ENCODE peak calls at places on chromosome 3, in five cellular contexts. F is H1, J is GM12878, P is K562, I is HepG2. G is an unnamed sample.

GRCh38 chr3:11570251-11570650 is 73.5 kb downstream of the VGLL4 start:
- DNase-seq in F (no peak), J (no peak), P (no peak), I (no peak), G (no peak)

GRCh38 chr3:171286580-171287249 is 173.5 kb downstream of the TNIK start:
- DNase-seq in F (no peak), J (peak), P (no peak), I (peak), G (no peak)

GRCh38 chr3:98969295-98969694 is 67.8 kb upstream of the DCBLD2 start:
- DNase-seq in F (no peak), J (no peak), P (no peak), I (no peak), G (no peak)

GRCh38 chr3:109647985-109648384 is 310.6 kb upstream of the DPPA4 start:
- DNase-seq in F (no peak), J (no peak), P (no peak), I (no peak), G (no peak)

GRCh38 chr3:131361464-131362421 is 19.8 kb upstream of the NUDT16 start:
- DNase-seq in F (peak), J (peak), P (peak), I (no peak), G (peak)

GRCh38 chr3:158443632-158444031 is 127.4 kb upstream of the MLF1 start:
- DNase-seq in F (no peak), J (peak), P (no peak), I (no peak), G (no peak)

GRCh38 chr3:170848294-170848917 is 21.6 kb downstream of the RPL22L1 start:
- DNase-seq in F (no peak), J (no peak), P (no peak), I (no peak), G (no peak)

GRCh38 chr3:36957862-36958686 is 13.2 kb upstream of the TRANK1 start:
- DNase-seq in F (no peak), J (no peak), P (peak), I (no peak), G (no peak)

GRCh38 chr3:190497809-190498208 is 16.1 kb upstream of the IL1RAP start:
- DNase-seq in F (no peak), J (no peak), P (no peak), I (no peak), G (no peak)

GRCh38 chr3:122416966-122417365 is 1.1 kb upstream of the WDR5B start:
- DNase-seq in F (no peak), J (no peak), P (no peak), I (no peak), G (no peak)

GRCh38 chr3:23656821-23657220 is 148.9 kb upstream of the UBE2E1 start:
- DNase-seq in F (no peak), J (no peak), P (no peak), I (no peak), G (no peak)

GRCh38 chr3:83033123-83033522 is 1271.7 kb upstream of the GBE1 start:
- DNase-seq in F (no peak), J (no peak), P (no peak), I (no peak), G (no peak)

GRCh38 chr3:183378545-183378944 is 49.9 kb downstream of the MCF2L2 start:
- DNase-seq in F (peak), J (no peak), P (no peak), I (no peak), G (no peak)

GRCh38 chr3:160661660-160662059 is 15.3 kb upstream of the ARL14 start:
- DNase-seq in F (no peak), J (no peak), P (no peak), I (no peak), G (no peak)

GRCh38 chr3:41794748-41795589 is 166.9 kb downstream of the ULK4 start:
- DNase-seq in F (no peak), J (no peak), P (no peak), I (no peak), G (no peak)

GRCh38 chr3:48157950-48158376 is 30.3 kb downstream of the CDC25A start:
- DNase-seq in F (peak), J (no peak), P (peak), I (peak), G (peak)

GRCh38 chr3:117074833-117075232 is 365.3 kb downstream of the TUSC7 start:
- DNase-seq in F (no peak), J (no peak), P (no peak), I (no peak), G (no peak)

GRCh38 chr3:46465196-46465520 is 453 bp upstream of the LTF start:
- DNase-seq in F (no peak), J (no peak), P (no peak), I (no peak), G (no peak)

GRCh38 chr3:11810276-11810675 is 36.4 kb downstream of the TAMM41 start:
- DNase-seq in F (no peak), J (no peak), P (no peak), I (no peak), G (no peak)

GRCh38 chr3:178174201-178174880 is 361.9 kb upstream of the KCNMB2 start:
- DNase-seq in F (no peak), J (no peak), P (no peak), I (no peak), G (no peak)

GRCh38 chr3:129103296-129103695 is 18.3 kb downstream of the RAB43 start:
- DNase-seq in F (no peak), J (no peak), P (no peak), I (no peak), G (no peak)

GRCh38 chr3:63343674-63344073 is 65.6 kb downstream of the SYNPR start:
- DNase-seq in F (no peak), J (peak), P (peak), I (peak), G (peak)

GRCh38 chr3:185460719-185461350 is 38.0 kb downstream of the TMEM41A start:
- DNase-seq in F (no peak), J (no peak), P (peak), I (no peak), G (peak)

GRCh38 chr3:38345879-38346583 is 554 bp upstream of the XYLB start:
- DNase-seq in F (no peak), J (no peak), P (no peak), I (no peak), G (no peak)

GRCh38 chr3:194868831-194869230 is 183.1 kb downstream of the FAM43A start:
- DNase-seq in F (no peak), J (no peak), P (no peak), I (no peak), G (no peak)

GRCh38 chr3:53166206-53166605 is 5.2 kb downstream of the PRKCD start:
- DNase-seq in F (no peak), J (no peak), P (no peak), I (no peak), G (no peak)

GRCh38 chr3:78875851-78876250 is 891.9 kb downstream of the ROBO1 start:
- DNase-seq in F (no peak), J (no peak), P (no peak), I (no peak), G (no peak)

GRCh38 chr3:125139386-125139785 is 73.2 kb downstream of the SLC12A8 start:
- DNase-seq in F (no peak), J (no peak), P (no peak), I (no peak), G (no peak)

GRCh38 chr3:188299068-188299467 is 145.1 kb downstream of the LPP start:
- DNase-seq in F (no peak), J (no peak), P (no peak), I (no peak), G (no peak)

GRCh38 chr3:126948980-126949535 is 33.9 kb upstream of the PLXNA1 start:
- DNase-seq in F (no peak), J (no peak), P (no peak), I (no peak), G (no peak)

GRCh38 chr3:48065035-48065434 is 48.8 kb upstream of the MAP4 start:
- DNase-seq in F (no peak), J (no peak), P (no peak), I (no peak), G (no peak)

GRCh38 chr3:136194409-136195257 is 1.5 kb downstream of the MSL2 start:
- DNase-seq in F (no peak), J (peak), P (no peak), I (no peak), G (no peak)

GRCh38 chr3:175234075-175234474 is 374.9 kb downstream of the NAALADL2 start:
- DNase-seq in F (no peak), J (no peak), P (no peak), I (no peak), G (no peak)

GRCh38 chr3:162777118-162777517 is 1280.5 kb downstream of the OTOL1 start:
- DNase-seq in F (no peak), J (no peak), P (no peak), I (no peak), G (no peak)

GRCh38 chr3:124972457-124972856 is 37.9 kb upstream of the MUC13 start:
- DNase-seq in F (no peak), J (no peak), P (no peak), I (no peak), G (no peak)

GRCh38 chr3:194265996-194266657 is 85.0 kb downstream of the CPN2 start:
- DNase-seq in F (peak), J (no peak), P (no peak), I (no peak), G (no peak)

GRCh38 chr3:37907906-37908305 is 46.2 kb downstream of the CTDSPL start:
- DNase-seq in F (no peak), J (peak), P (no peak), I (peak), G (no peak)

GRCh38 chr3:45455040-45455439 is 66.7 kb downstream of the LARS2 start:
- DNase-seq in F (no peak), J (no peak), P (no peak), I (no peak), G (no peak)
- TF ChIP-seq ZNF274 in F (no peak), J (no peak), P (no peak), I (no peak), G (no peak)

GRCh38 chr3:14818804-14819500 is at the start of gene FGD5:
- DNase-seq in F (no peak), J (no peak), P (no peak), I (no peak), G (no peak)

GRCh38 chr3:14819671-14820070 is 909 bp downstream of the FGD5 start:
- DNase-seq in F (no peak), J (no peak), P (no peak), I (no peak), G (no peak)

GRCh38 chr3:14820156-14820555 is 1.4 kb downstream of the FGD5 start:
- DNase-seq in F (no peak), J (no peak), P (no peak), I (no peak), G (no peak)

GRCh38 chr3:14814473-14814872 is 4.3 kb upstream of the FGD5 start:
- DNase-seq in F (no peak), J (no peak), P (no peak), I (no peak), G (no peak)

DNA sequence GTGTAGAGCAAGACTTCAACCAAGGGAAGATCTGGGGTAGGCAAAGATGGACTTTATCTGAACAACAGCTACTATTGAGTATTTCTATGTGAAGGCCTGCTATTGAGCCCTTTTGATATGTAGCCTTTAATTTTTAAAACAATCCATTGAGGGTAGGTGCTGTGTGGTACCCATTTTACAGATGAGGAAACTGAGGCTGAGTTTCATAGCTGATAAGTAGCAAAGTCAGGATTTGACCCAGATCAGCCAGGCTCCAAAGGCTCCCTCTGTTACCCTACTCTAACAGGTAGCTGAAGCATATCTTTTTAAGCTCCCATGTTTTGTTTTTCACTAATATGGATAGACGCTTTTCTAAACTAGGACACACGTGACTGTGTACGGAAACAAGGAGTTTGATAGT is 2.4 kb upstream of the FGD5 start:
- DNase-seq in F (no peak), J (no peak), P (no peak), I (no peak), G (no peak)
- TF ChIP-seq SRF in F (no peak), J (no peak), P (no peak), I (no peak), G (no peak)

GRCh38 chr3:181719298-181719859 is 7.7 kb downstream of the SOX2 start:
- DNase-seq in F (peak), J (no peak), P (no peak), I (no peak), G (no peak)
- TF ChIP-seq EZH2 in F (no peak), J (no peak), P (no peak), I (no peak), G (no peak)

GRCh38 chr3:72380193-72380592 is 468.1 kb downstream of the SHQ1 start:
- DNase-seq in F (no peak), J (no peak), P (no peak), I (no peak), G (no peak)
- TF ChIP-seq ZNF274 in F (no peak), J (no peak), P (no peak), I (no peak), G (no peak)

GRCh38 chr3:69142090-69142489 is 19.7 kb upstream of the LMOD3 start:
- DNase-seq in F (no peak), J (no peak), P (no peak), I (no peak), G (no peak)
- TF ChIP-seq SRF in F (no peak), J (no peak), P (no peak), I (no peak), G (no peak)

DNA sequence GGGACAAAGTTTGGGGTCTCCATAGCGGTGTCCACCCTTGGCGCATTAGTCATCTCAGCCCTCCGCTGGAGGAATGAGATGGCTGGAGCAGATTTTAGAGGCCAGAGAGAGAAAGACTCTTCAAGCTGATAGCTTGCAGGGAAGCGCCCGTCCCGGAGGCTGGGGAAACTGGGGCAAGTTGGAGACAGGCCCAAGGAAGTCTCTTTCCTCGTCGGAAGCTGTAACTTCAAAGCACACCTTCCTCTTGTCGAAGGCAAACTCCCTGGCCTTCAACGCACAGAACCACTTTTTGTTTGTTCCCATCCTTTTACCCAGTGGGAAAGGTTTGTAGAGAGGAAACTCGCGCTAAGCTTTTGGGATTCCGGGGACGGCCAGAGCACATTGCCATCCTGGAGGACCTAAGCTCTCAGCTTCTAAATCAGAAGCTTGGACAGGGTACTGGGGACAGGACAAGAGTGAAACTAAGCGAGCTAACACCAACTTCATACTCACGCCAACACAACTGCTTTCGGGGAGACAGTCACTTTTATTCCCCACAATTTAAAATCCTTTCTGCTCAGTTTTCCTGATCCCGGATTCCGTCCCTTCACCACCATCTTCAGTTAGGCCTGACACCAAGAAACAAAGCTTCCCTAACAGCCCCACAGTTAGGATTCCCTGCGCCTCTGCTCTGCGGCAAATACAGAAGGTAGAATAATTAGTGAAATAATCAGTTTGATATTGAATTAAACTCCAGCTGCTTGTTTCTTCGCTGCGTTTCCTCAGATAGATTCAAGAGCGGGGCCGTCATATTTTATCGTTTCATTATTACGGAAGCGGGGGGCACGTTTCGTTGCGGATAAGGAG is 1.1 kb upstream of the EOMES start:
- DNase-seq in F (peak), J (no peak), P (no peak), I (no peak), G (no peak)
- TF ChIP-seq EZH2 in F (no peak), J (no peak), P (no peak), I (no peak), G (no peak)

GRCh38 chr3:187044206-187044605 is 95.1 kb downstream of the RPL39L start:
- DNase-seq in F (no peak), J (no peak), P (no peak), I (no peak), G (no peak)
- TF ChIP-seq ZNF274 in F (no peak), J (no peak), P (no peak), I (no peak), G (no peak)